ENCODE peak calls at places on chromosomes 6 and 20, in seven cellular contexts. One of them, this sample, is unnamed.

GRCh38 chr20:58650181-58650775 is 805 bp upstream of the STX16 start:
- DNase-seq in AG10803: no peak
- DNase-seq in IMR-90: no peak
- DNase-seq in Calu3: no peak
- DNase-seq in endothelial cell: peak; percentile 41
- DNase-seq in endothelial cell of umbilical vein: no peak
- DNase-seq in fibroblast of the aortic adventitia: peak; percentile 30
- DNase-seq in this sample: peak; percentile 78

GRCh38 chr6:136334853-136335252 is 45.2 kb upstream of the BCLAF1 start:
- DNase-seq in fibroblast of the aortic adventitia: no peak
- DNase-seq in AG10803: no peak
- DNase-seq in endothelial cell of umbilical vein: no peak
- DNase-seq in IMR-90: no peak
- DNase-seq in endothelial cell: peak; percentile 28
- DNase-seq in Calu3: no peak
- DNase-seq in this sample: no peak

GRCh38 chr6:151747890-151748289 is 59.6 kb upstream of the ESR1 start:
- DNase-seq in IMR-90: no peak
- DNase-seq in endothelial cell of umbilical vein: no peak
- DNase-seq in Calu3: no peak
- DNase-seq in endothelial cell: no peak
- DNase-seq in fibroblast of the aortic adventitia: peak; percentile 59
- DNase-seq in AG10803: peak; percentile 15
- DNase-seq in this sample: no peak

GRCh38 chr6:165931675-165932074 is 236.0 kb downstream of the TBXT start:
- DNase-seq in IMR-90: no peak
- DNase-seq in endothelial cell: no peak
- DNase-seq in endothelial cell of umbilical vein: no peak
- DNase-seq in fibroblast of the aortic adventitia: no peak
- DNase-seq in Calu3: no peak
- DNase-seq in AG10803: no peak
- DNase-seq in this sample: no peak

GRCh38 chr6:151576658-151577057 is 82.8 kb downstream of the CCDC170 start:
- DNase-seq in endothelial cell: no peak
- DNase-seq in IMR-90: no peak
- DNase-seq in AG10803: no peak
- DNase-seq in Calu3: no peak
- DNase-seq in endothelial cell of umbilical vein: no peak
- DNase-seq in fibroblast of the aortic adventitia: no peak
- DNase-seq in this sample: no peak

GRCh38 chr20:52601295-52601971 is 370.7 kb upstream of the TSHZ2 start:
- DNase-seq in endothelial cell of umbilical vein: no peak
- DNase-seq in Calu3: no peak
- DNase-seq in IMR-90: no peak
- DNase-seq in AG10803: peak; percentile 90
- DNase-seq in endothelial cell: no peak
- DNase-seq in fibroblast of the aortic adventitia: no peak
- DNase-seq in this sample: no peak

GRCh38 chr6:101730954-101731353 is 337.4 kb downstream of the GRIK2 start:
- DNase-seq in IMR-90: peak; percentile 42
- DNase-seq in fibroblast of the aortic adventitia: peak; percentile 42
- DNase-seq in endothelial cell: no peak
- DNase-seq in Calu3: no peak
- DNase-seq in endothelial cell of umbilical vein: peak; percentile 17
- DNase-seq in AG10803: peak; percentile 7
- DNase-seq in this sample: no peak

GRCh38 chr6:119535332-119535731 is 185.8 kb upstream of the MAN1A1 start:
- DNase-seq in endothelial cell: no peak
- DNase-seq in AG10803: no peak
- DNase-seq in IMR-90: no peak
- DNase-seq in endothelial cell of umbilical vein: no peak
- DNase-seq in Calu3: no peak
- DNase-seq in fibroblast of the aortic adventitia: no peak
- DNase-seq in this sample: peak; percentile 19

GRCh38 chr20:60086936-60087562 is 128.8 kb downstream of the CDH26 start:
- DNase-seq in IMR-90: no peak
- DNase-seq in endothelial cell: no peak
- DNase-seq in Calu3: no peak
- DNase-seq in AG10803: peak; percentile 12
- DNase-seq in endothelial cell of umbilical vein: no peak
- DNase-seq in fibroblast of the aortic adventitia: no peak
- DNase-seq in this sample: no peak

GRCh38 chr20:52948491-52948890 is 23.7 kb upstream of the TSHZ2 start:
- DNase-seq in IMR-90: no peak
- DNase-seq in Calu3: no peak
- DNase-seq in endothelial cell: no peak
- DNase-seq in endothelial cell of umbilical vein: no peak
- DNase-seq in fibroblast of the aortic adventitia: no peak
- DNase-seq in AG10803: no peak
- DNase-seq in this sample: no peak

GRCh38 chr20:40532103-40532502 is 156.9 kb downstream of the MAFB start:
- DNase-seq in AG10803: no peak
- DNase-seq in endothelial cell: peak; percentile 15
- DNase-seq in IMR-90: no peak
- DNase-seq in fibroblast of the aortic adventitia: peak; percentile 3
- DNase-seq in endothelial cell of umbilical vein: peak; percentile 11
- DNase-seq in Calu3: peak; percentile 56
- DNase-seq in this sample: no peak
- TF ChIP-seq CTCF in AG10803: peak; percentile 42
- TF ChIP-seq CTCF in endothelial cell: peak; percentile 60
- TF ChIP-seq CTCF in IMR-90: no peak
- TF ChIP-seq CTCF in fibroblast of the aortic adventitia: peak; percentile 18
- TF ChIP-seq CTCF in endothelial cell of umbilical vein: no peak
- TF ChIP-seq CTCF in Calu3: peak; percentile 49
- TF ChIP-seq CTCF in this sample: no peak

DNA sequence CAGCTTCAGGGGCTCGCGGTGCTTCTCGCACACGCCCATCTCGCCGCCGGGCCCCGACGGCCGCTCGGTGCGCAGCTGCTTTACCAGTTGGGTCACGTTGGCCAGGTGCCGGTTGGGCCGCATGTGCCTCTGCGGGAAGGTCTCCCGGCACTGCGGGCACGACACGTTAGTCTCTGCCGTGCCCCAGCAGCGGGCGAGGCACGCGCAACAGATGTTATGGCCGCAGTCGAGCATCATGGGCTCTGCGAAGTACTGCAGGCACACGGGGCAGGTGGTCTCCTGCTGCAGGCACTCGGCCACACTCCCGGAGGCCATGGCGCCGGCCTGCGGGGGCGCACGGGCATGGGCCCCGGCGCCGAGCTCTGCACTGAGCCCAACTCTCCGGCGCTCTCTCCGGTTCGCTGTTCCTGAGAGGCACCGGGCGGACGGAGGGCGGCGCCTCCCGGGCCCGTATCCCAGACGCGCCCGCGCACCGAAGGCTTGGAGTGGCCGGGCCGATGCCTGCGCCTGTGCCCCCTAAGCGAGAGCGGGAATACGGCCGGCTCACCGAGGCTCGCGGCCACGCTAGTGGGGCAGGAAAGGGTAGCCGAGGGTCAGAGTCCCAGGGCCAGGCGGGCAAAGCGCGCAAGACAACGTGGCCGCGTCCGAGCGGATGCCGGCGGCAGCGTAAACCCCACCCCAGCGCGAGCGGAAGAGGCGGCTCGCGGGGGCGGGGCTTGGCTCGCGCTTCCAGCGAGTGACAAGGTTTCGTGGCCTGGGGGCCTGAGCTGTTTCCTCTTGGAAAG is at the start of gene TRIM27:
- DNase-seq in fibroblast of the aortic adventitia: peak; percentile 72
- DNase-seq in Calu3: peak; percentile 95
- DNase-seq in endothelial cell: peak; percentile 90
- DNase-seq in endothelial cell of umbilical vein: peak; percentile 85
- DNase-seq in IMR-90: peak; percentile 75
- DNase-seq in AG10803: peak; percentile 81
- DNase-seq in this sample: peak; percentile 93
- TF ChIP-seq CTCF in fibroblast of the aortic adventitia: no peak
- TF ChIP-seq CTCF in Calu3: no peak
- TF ChIP-seq CTCF in endothelial cell: no peak
- TF ChIP-seq CTCF in endothelial cell of umbilical vein: no peak
- TF ChIP-seq CTCF in IMR-90: no peak
- TF ChIP-seq CTCF in AG10803: no peak
- TF ChIP-seq CTCF in this sample: no peak

GRCh38 chr6:138308728-138309110 is 69.0 kb upstream of the SMIM28 start:
- DNase-seq in endothelial cell of umbilical vein: no peak
- DNase-seq in Calu3: no peak
- DNase-seq in endothelial cell: no peak
- DNase-seq in fibroblast of the aortic adventitia: no peak
- DNase-seq in AG10803: no peak
- DNase-seq in IMR-90: no peak
- DNase-seq in this sample: no peak

GRCh38 chr6:138309695-138310094 is 68.0 kb upstream of the SMIM28 start:
- DNase-seq in endothelial cell of umbilical vein: no peak
- DNase-seq in Calu3: no peak
- DNase-seq in IMR-90: no peak
- DNase-seq in fibroblast of the aortic adventitia: no peak
- DNase-seq in endothelial cell: no peak
- DNase-seq in AG10803: no peak
- DNase-seq in this sample: no peak

GRCh38 chr6:138307352-138307751 is 70.4 kb upstream of the SMIM28 start:
- DNase-seq in endothelial cell: no peak
- DNase-seq in Calu3: no peak
- DNase-seq in AG10803: no peak
- DNase-seq in endothelial cell of umbilical vein: peak; percentile 47
- DNase-seq in fibroblast of the aortic adventitia: peak; percentile 82
- DNase-seq in IMR-90: no peak
- DNase-seq in this sample: no peak

GRCh38 chr6:138310294-138310693 is 67.4 kb upstream of the SMIM28 start:
- DNase-seq in endothelial cell of umbilical vein: no peak
- DNase-seq in Calu3: no peak
- DNase-seq in endothelial cell: no peak
- DNase-seq in fibroblast of the aortic adventitia: peak; percentile 11
- DNase-seq in AG10803: no peak
- DNase-seq in IMR-90: no peak
- DNase-seq in this sample: no peak

DNA sequence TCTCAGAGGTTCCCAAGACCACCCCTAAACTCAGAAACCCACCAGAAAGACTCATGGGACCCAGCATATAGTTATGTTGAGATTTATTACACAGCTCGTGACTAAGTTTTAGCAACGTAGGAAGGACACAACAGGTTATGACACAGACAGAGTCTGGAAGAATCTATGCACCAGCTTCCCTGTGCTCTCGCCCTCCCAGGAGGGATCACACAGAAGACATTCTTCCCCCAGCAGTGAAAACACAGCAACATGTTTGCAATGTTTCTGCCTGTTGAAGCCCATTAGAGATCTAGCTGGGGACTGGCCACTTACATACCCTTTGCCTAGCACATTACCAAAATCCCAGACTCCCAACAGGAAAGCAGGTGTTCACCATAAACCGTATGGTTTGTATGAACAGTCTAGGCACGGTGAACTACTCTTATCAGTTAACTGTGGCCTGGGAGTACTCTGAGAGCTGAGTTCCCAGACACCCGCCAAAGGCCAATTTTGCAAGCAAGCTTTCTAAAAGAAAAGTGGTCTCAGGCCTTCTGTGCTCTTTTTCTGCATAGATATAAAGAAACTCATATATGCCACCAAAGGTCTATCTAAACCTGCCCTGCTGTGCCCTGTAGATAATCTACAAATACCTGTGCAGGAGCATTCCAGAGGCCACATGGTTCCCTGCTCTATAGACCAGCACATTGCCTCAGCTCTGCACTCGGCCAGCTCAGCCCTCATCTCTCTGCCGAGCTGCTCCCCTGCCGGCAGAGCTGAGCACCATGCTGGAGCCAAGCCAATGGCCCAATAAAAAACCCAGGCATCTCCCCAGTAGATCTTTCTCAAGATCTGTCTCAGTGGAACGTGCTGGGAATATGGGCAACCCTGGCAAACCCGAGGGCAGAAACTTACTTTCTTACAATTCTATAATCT is 69.6 kb upstream of the SMIM28 start:
- DNase-seq in AG10803: peak; percentile 46
- DNase-seq in endothelial cell of umbilical vein: no peak
- DNase-seq in Calu3: no peak
- DNase-seq in fibroblast of the aortic adventitia: peak; percentile 57
- DNase-seq in endothelial cell: no peak
- DNase-seq in IMR-90: no peak
- DNase-seq in this sample: no peak
- TF ChIP-seq CTCF in AG10803: peak; percentile 40
- TF ChIP-seq CTCF in endothelial cell of umbilical vein: no peak
- TF ChIP-seq CTCF in Calu3: no peak
- TF ChIP-seq CTCF in fibroblast of the aortic adventitia: peak; percentile 52
- TF ChIP-seq CTCF in endothelial cell: no peak
- TF ChIP-seq CTCF in IMR-90: no peak
- TF ChIP-seq CTCF in this sample: no peak

DNA sequence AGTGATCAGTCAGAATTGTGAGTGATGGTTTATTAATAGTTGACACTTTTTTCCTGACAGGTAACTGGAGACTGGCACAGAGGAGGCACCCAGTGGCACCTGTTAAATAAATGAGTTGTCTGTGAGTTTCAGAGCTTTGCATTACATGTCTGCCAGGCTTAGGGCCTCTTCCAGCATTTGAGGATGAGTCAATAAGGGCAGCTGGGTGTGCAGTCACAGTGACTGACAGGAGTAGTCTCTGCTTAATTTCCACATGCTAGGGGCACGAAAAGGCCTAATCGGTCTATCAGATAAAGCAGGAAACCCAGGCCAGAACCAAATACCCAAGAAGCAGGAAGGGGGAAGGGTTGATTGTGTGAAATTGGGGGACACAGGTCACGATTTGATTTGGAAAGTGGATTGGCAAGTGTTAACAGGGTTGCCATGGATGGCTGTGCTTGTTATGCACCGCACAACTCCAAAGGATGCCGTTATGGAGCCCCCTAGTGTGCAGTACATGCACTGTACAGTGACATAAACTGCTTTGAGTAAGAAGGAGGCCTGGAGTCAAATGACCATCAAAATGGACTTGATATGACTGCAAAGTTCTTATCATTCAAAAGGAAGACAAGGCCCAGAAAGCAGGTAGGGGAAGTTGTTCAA is 111.9 kb upstream of the GGTLC1 start:
- DNase-seq in IMR-90: peak; percentile 47
- DNase-seq in AG10803: peak; percentile 46
- DNase-seq in endothelial cell: peak; percentile 63
- DNase-seq in endothelial cell of umbilical vein: peak; percentile 64
- DNase-seq in fibroblast of the aortic adventitia: peak; percentile 56
- DNase-seq in Calu3: peak; percentile 5
- DNase-seq in this sample: peak; percentile 36
- TF ChIP-seq CTCF in IMR-90: peak; percentile 58
- TF ChIP-seq CTCF in AG10803: peak; percentile 74
- TF ChIP-seq CTCF in endothelial cell: peak; percentile 56
- TF ChIP-seq CTCF in endothelial cell of umbilical vein: peak; percentile 77
- TF ChIP-seq CTCF in fibroblast of the aortic adventitia: peak; percentile 70
- TF ChIP-seq CTCF in Calu3: no peak
- TF ChIP-seq CTCF in this sample: peak; percentile 55

GRCh38 chr20:33686984-33687366 is 790 bp upstream of the E2F1 start:
- DNase-seq in endothelial cell: no peak
- DNase-seq in fibroblast of the aortic adventitia: no peak
- DNase-seq in Calu3: no peak
- DNase-seq in AG10803: no peak
- DNase-seq in endothelial cell of umbilical vein: no peak
- DNase-seq in IMR-90: no peak
- DNase-seq in this sample: no peak
- TF ChIP-seq CTCF in endothelial cell: no peak
- TF ChIP-seq CTCF in fibroblast of the aortic adventitia: no peak
- TF ChIP-seq CTCF in Calu3: no peak
- TF ChIP-seq CTCF in AG10803: no peak
- TF ChIP-seq CTCF in endothelial cell of umbilical vein: no peak
- TF ChIP-seq CTCF in IMR-90: no peak
- TF ChIP-seq CTCF in this sample: no peak

This sample was measured in GM13976.